ENCODE peak calls at places on chromosomes 12 and 14, in six cellular contexts. S is hepatocyte, Z is GM23338, L is neural crest cell, K is nephron progenitor cell, N is Peyer's patch. O is an unnamed sample.

GRCh38 chr14:51860836-51861583 is 598 bp downstream of the GNG2 start:
- DNase-seq in Z (no peak), L (no peak), S (no peak), N (no peak), K (no peak), O (no peak)

GRCh38 chr12:127944211-127944899 is 322.6 kb upstream of the TMEM132C start:
- DNase-seq in K (no peak), N (no peak), L (no peak), Z (no peak), S (no peak), O (no peak)

GRCh38 chr12:5557906-5558305 is 126.0 kb downstream of the NTF3 start:
- DNase-seq in S (no peak), N (no peak), Z (peak), K (no peak), L (no peak), O (no peak)

GRCh38 chr14:98877065-98877464 is 394.9 kb downstream of the BCL11B start:
- DNase-seq in N (no peak), K (no peak), Z (no peak), S (no peak), L (no peak), O (no peak)

GRCh38 chr14:29529418-29529817 is 398.2 kb downstream of the PRKD1 start:
- DNase-seq in Z (peak), S (peak), N (no peak), K (peak), L (peak), O (no peak)

GRCh38 chr14:77238356-77238755 is 32.6 kb downstream of the NGB start:
- DNase-seq in S (no peak), Z (no peak), N (no peak), L (no peak), K (no peak), O (no peak)

GRCh38 chr12:57810450-57810849 is 8.1 kb downstream of the AVIL start:
- DNase-seq in S (no peak), Z (no peak), N (no peak), K (no peak), L (no peak), O (no peak)

GRCh38 chr12:114355389-114356088 is 50.4 kb downstream of the TBX5 start:
- DNase-seq in K (peak), S (peak), N (no peak), L (no peak), Z (peak), O (no peak)

GRCh38 chr12:131102493-131102931 is 148.8 kb downstream of the ADGRD1 start:
- DNase-seq in K (no peak), L (no peak), N (no peak), Z (no peak), S (no peak), O (peak)

GRCh38 chr14:72610096-72610830 is 283.6 kb downstream of the DPF3 start:
- DNase-seq in K (no peak), S (no peak), Z (no peak), N (no peak), L (no peak), O (peak)

GRCh38 chr14:24426912-24427536 is 2.4 kb downstream of the CBLN3 start:
- DNase-seq in S (peak), K (no peak), N (no peak), L (no peak), Z (peak), O (no peak)

GRCh38 chr12:89949457-89950195 is 241.0 kb upstream of the ATP2B1 start:
- DNase-seq in N (peak), S (peak), L (no peak), K (no peak), Z (peak), O (no peak)

GRCh38 chr12:113892556-113892955 is 73.6 kb downstream of the RBM19 start:
- DNase-seq in Z (no peak), S (no peak), L (no peak), K (no peak), N (no peak), O (no peak)

GRCh38 chr14:102882233-102882906 is 40.1 kb upstream of the AMN start:
- DNase-seq in K (no peak), L (no peak), Z (no peak), S (no peak), N (no peak), O (no peak)

GRCh38 chr12:107554941-107555340 is 130.7 kb upstream of the PWP1 start:
- DNase-seq in N (no peak), S (no peak), Z (no peak), L (no peak), K (no peak), O (no peak)

GRCh38 chr12:1176191-1176590 is 185.2 kb downstream of the ERC1 start:
- DNase-seq in N (no peak), K (no peak), Z (no peak), L (no peak), S (no peak), O (no peak)

GRCh38 chr12:10641735-10642500 is 28.5 kb upstream of the MAGOHB start:
- DNase-seq in S (no peak), L (no peak), Z (no peak), N (no peak), K (no peak), O (no peak)

GRCh38 chr12:86331012-86331411 is 74.8 kb upstream of the MGAT4C start:
- DNase-seq in S (no peak), N (no peak), K (no peak), Z (no peak), L (no peak), O (no peak)

DNA sequence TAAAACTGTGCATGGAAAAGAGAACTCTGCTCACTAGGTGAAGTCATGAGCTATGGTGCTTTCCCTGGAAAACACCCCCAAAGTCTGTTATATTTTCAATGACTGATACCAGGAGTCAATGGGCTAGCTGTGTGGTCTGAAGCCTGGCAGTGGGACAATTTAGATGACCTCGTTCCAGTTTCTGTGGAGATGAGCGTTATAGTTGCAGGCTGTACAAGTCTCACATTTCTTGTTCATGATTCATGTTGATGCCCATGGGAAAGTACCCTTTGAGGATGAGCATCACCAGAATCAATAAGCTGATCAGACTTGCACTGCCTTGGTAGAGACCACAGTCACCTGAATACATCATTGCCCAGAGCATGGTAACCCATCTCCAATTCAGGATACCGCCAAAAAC is 70.7 kb downstream of the NOVA1 start:
- DNase-seq in K (no peak), S (no peak), N (no peak), Z (no peak), L (no peak), O (no peak)
- TF ChIP-seq CTCF in K (no peak), S (no peak), N (no peak), Z (no peak), L (no peak), O (no peak)

DNA sequence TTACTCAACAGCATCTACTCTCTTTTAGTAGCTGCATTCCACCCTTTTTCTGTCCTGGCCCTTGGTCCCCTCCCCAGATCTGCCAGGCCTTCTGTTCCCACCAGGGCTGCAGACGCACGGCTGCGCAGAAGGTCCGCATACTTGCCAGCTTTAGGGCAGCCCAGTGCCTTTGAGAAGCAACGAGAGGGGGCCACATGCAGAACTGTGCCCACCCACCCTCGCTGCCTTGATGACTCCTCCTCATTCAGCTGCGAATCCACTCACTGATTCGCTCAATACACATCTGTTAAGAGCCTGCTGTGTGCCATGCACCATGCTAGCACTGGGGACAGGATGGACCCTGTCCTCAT is 39.2 kb downstream of the PRIMA1 start:
- DNase-seq in L (no peak), N (no peak), S (no peak), Z (no peak), K (no peak), O (no peak)
- TF ChIP-seq CTCF in L (no peak), N (no peak), S (no peak), Z (no peak), K (no peak), O (no peak)

GRCh38 chr12:3141339-3142321 is 64.5 kb downstream of the TSPAN9 start:
- DNase-seq in S (no peak), K (no peak), N (no peak), L (no peak), Z (peak), O (no peak)
- TF ChIP-seq CTCF in S (no peak), K (no peak), N (no peak), L (peak), Z (peak), O (no peak)

GRCh38 chr14:25516838-25517237 is 466.9 kb upstream of the STXBP6 start:
- DNase-seq in L (no peak), Z (peak), S (no peak), K (no peak), N (no peak), O (no peak)
- TF ChIP-seq CTCF in L (no peak), Z (peak), S (no peak), K (no peak), N (no peak), O (no peak)

DNA sequence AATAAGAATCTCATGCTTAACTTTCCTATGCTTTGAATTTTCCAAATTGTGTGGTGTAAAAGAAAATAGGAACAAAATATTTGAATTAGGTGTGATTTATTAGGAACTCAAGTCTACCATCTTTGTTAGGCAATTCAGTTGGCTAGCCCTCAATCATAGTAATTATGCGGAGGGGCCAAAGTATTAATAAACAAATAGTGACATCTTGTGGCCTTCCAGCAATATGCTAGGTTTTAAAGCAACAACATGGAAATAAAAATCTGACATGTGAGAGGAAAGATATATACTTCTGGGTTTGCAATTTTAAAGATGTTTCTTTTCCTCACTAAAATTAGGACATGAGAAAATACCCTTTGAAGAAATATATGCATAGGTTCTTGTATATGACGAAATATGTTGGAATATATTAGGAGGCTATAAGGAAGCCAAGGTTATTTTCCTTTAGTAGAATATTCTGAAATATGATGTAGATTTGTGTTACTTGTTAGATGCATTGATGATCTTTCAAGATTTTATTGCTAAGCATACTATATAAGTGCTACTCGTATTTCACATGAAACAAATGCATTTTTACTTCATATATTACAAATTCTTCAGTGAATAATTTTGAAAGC is 200.4 kb downstream of the PTPRO start:
- DNase-seq in S (peak), K (no peak), Z (peak), N (no peak), L (no peak), O (no peak)
- TF ChIP-seq CTCF in S (peak), K (peak), Z (peak), N (no peak), L (peak), O (peak)

GRCh38 chr12:12506541-12506940 is 56.1 kb downstream of the DUSP16 start:
- DNase-seq in Z (peak), L (no peak), N (no peak), K (no peak), S (peak), O (no peak)
- TF ChIP-seq CTCF in Z (no peak), L (no peak), N (no peak), K (no peak), S (no peak), O (no peak)

GRCh38 chr12:98955284-98955683 is 310.2 kb downstream of the APAF1 start:
- DNase-seq in L (no peak), N (no peak), Z (peak), S (peak), K (peak), O (no peak)
- TF ChIP-seq CTCF in L (peak), N (no peak), Z (peak), S (peak), K (peak), O (peak)

GRCh38 chr14:67335781-67336180 is 23.8 kb downstream of the ATP6V1D start:
- DNase-seq in Z (peak), N (no peak), S (peak), K (no peak), L (peak), O (no peak)
- TF ChIP-seq CTCF in Z (peak), N (no peak), S (peak), K (peak), L (peak), O (peak)

GRCh38 chr14:63367742-63368364 is 49.1 kb upstream of the GPHB5 start:
- DNase-seq in S (no peak), L (no peak), Z (no peak), N (no peak), K (no peak), O (no peak)
- TF ChIP-seq CTCF in S (no peak), L (no peak), Z (peak), N (no peak), K (no peak), O (peak)

GRCh38 chr14:21072102-21072501 is 2.0 kb downstream of the ARHGEF40 start:
- DNase-seq in Z (peak), N (no peak), L (no peak), K (no peak), S (peak), O (no peak)
- TF ChIP-seq CTCF in Z (no peak), N (no peak), L (no peak), K (no peak), S (peak), O (no peak)